ENCODE peak calls at places on chromosomes 12 and 14, in five cellular contexts. X is stomach, G is neural progenitor cell, W is A673, R is IMR-90. F is an unnamed sample.
A peak's percentile ranks its signal among the peaks of the same experiment; 100 is the strongest.

GRCh38 chr12:11731455-11731854 is 82.0 kb downstream of the ETV6 start:
- DNase-seq in W (peak; percentile 35), X (no peak), R (peak; percentile 73), G (no peak), F (no peak)

GRCh38 chr14:51398898-51399297 is 158.9 kb downstream of the TMX1 start:
- DNase-seq in X (no peak), R (peak; percentile 97), G (no peak), W (no peak), F (no peak)

GRCh38 chr14:100591453-100592371 is 4.5 kb upstream of the BEGAIN start:
- DNase-seq in G (no peak), X (no peak), R (no peak), W (no peak), F (no peak)

GRCh38 chr12:95611676-95612309 is 60.5 kb upstream of the USP44 start:
- DNase-seq in W (no peak), X (no peak), G (no peak), R (peak; percentile 74), F (no peak)

GRCh38 chr12:30823764-30824163 is 69.0 kb upstream of the CAPRIN2 start:
- DNase-seq in R (no peak), W (no peak), X (no peak), G (no peak), F (no peak)

GRCh38 chr12:92478692-92479091 is 224.1 kb upstream of the PLEKHG7 start:
- DNase-seq in X (no peak), G (no peak), R (no peak), W (no peak), F (no peak)

GRCh38 chr14:103522649-103523582 is at the start of gene CKB:
- DNase-seq in W (peak; percentile 78), X (peak; percentile 79), R (peak; percentile 45), G (peak; percentile 91), F (peak; percentile 80)

GRCh38 chr14:69034612-69035262 is 55.6 kb upstream of the ACTN1 start:
- DNase-seq in G (no peak), R (peak; percentile 57), X (no peak), W (no peak), F (no peak)

GRCh38 chr12:64666054-64666914 is 56.0 kb downstream of the RASSF3 start:
- DNase-seq in X (no peak), R (peak; percentile 54), W (no peak), G (no peak), F (no peak)

GRCh38 chr12:57216014-57216891 is at the start of gene NXPH4:
- DNase-seq in X (peak; percentile 47), R (no peak), G (peak; percentile 70), W (no peak), F (no peak)

GRCh38 chr14:87575378-87575777 is 417.6 kb downstream of the GALC start:
- DNase-seq in X (no peak), R (no peak), G (no peak), W (no peak), F (no peak)

GRCh38 chr14:64734990-64735389 is 30.8 kb downstream of the PLEKHG3 start:
- DNase-seq in G (no peak), X (no peak), R (no peak), W (no peak), F (no peak)

GRCh38 chr12:63038361-63039100 is 103.6 kb upstream of the PPM1H start:
- DNase-seq in W (no peak), G (no peak), R (no peak), X (no peak), F (no peak)

GRCh38 chr12:71900091-71900490 is 38.6 kb upstream of the TPH2 start:
- DNase-seq in G (no peak), R (peak; percentile 20), W (peak; percentile 65), X (no peak), F (no peak)

GRCh38 chr12:104177663-104178501 is 37.7 kb upstream of the TXNRD1 start:
- DNase-seq in R (peak; percentile 97), G (no peak), X (peak; percentile 38), W (peak; percentile 20), F (no peak)

GRCh38 chr12:81284137-81284536 is 206.3 kb downstream of the ACSS3 start:
- DNase-seq in R (peak; percentile 4), G (peak; percentile 1), X (no peak), W (peak; percentile 37), F (no peak)

GRCh38 chr12:109120557-109120956 is 4.2 kb downstream of the ACACB start:
- DNase-seq in X (no peak), W (no peak), R (no peak), G (no peak), F (no peak)

GRCh38 chr12:109115758-109116610 is at the start of gene ACACB:
- DNase-seq in W (no peak), R (no peak), G (peak; percentile 25), X (peak; percentile 86), F (peak; percentile 68)

GRCh38 chr12:109121346-109121880 is 5.0 kb downstream of the ACACB start:
- DNase-seq in G (no peak), X (no peak), W (no peak), R (no peak), F (no peak)

GRCh38 chr12:109116611-109116949 is 193 bp downstream of the ACACB start:
- DNase-seq in X (no peak), W (no peak), R (no peak), G (no peak), F (no peak)

DNA sequence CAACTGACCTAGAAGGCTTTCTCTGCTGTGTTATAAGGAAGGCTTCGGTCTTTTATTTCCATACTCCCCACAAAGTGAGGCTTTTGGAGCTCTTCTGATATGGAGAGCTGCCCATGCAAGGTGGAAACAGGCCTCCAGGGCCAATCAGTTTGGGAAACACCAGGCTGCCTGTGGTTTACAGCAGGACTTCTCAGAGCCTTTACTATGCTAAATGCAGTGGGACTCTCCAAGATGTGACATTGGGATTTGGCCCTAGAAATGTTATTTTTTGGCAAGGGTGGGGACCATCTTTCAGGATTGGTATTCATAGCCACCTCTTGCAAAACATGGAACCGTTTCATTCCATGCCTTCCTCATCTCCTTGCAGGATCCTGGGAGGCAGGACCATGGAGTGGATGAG is 3.7 kb downstream of the ACACB start:
- DNase-seq in G (no peak), R (no peak), W (no peak), X (no peak), F (no peak)
- H3K27ac ChIP-seq in G (no peak overlapping the region), R (no peak overlapping the region), W (no peak overlapping the region), X (peak overlapping the region; percentile 95), F (no peak overlapping the region)

GRCh38 chr14:61716956-61717355 is 21.6 kb downstream of the HIF1A start:
- DNase-seq in W (no peak), X (no peak), G (no peak), R (no peak), F (no peak)

GRCh38 chr14:61710853-61711817 is 15.8 kb downstream of the HIF1A start:
- DNase-seq in R (no peak), G (no peak), X (no peak), W (no peak), F (no peak)

GRCh38 chr14:61718039-61718438 is 22.7 kb downstream of the HIF1A start:
- DNase-seq in X (no peak), G (peak; percentile 33), R (no peak), W (no peak), F (no peak)

GRCh38 chr14:61712137-61712536 is 16.8 kb downstream of the HIF1A start:
- DNase-seq in G (no peak), W (no peak), R (no peak), X (no peak), F (no peak)

GRCh38 chr14:61713724-61714437 is 18.6 kb downstream of the HIF1A start:
- DNase-seq in X (no peak), W (no peak), G (no peak), R (no peak), F (no peak)
- H3K27ac ChIP-seq in X (peak overlapping the region; percentile 6), W (no peak overlapping the region), G (peak overlapping the region; percentile 12), R (peak overlapping the region; percentile 19), F (no peak overlapping the region)

GRCh38 chr12:3751151-3752095 is 1.5 kb downstream of the CRACR2A start:
- DNase-seq in X (no peak), W (no peak), G (no peak), R (no peak), F (no peak)
- H3K27ac ChIP-seq in X (peak overlapping the region; percentile 81), W (no peak overlapping the region), G (no peak overlapping the region), R (no peak overlapping the region), F (no peak overlapping the region)

DNA sequence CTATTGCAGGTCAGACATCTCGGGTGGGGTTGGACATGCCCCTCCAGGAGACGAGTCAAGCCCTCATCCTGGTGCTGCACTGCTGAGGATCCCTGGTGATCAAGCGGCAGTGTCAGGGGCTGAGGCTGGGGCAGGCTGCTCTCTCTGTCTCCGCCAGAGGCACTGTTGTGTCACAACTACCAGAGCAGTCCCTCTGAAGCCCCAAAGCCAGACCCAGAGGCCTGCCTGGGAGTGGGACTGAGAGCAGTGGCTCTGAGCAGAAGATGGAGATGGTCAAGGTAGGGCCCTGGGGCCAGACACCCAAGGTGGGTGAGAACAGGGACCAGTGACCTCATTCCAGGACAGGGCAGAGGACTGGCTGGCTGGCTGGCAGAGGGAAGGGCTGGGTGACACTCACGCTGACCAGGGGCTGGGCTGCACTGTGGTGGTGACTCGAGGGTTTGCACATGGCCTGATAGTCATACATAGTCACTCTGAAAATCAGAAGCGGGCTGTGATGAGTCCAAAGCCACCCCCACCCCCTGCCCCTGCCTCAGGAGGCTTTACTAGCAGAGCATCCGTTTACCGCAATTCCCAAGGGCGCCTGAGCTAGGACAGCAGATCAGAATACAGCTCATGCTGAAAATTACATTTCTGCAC is 19.6 kb upstream of the LRTM2 start:
- DNase-seq in R (peak; percentile 54), G (peak; percentile 71), W (peak; percentile 53), X (peak; percentile 52), F (no peak)
- H3K27ac ChIP-seq in R (no peak overlapping the region), G (no peak overlapping the region), W (no peak overlapping the region), X (no peak overlapping the region), F (no peak overlapping the region)

GRCh38 chr14:33932526-33933292 is 18.2 kb downstream of the EGLN3 start:
- DNase-seq in W (peak; percentile 57), G (peak; percentile 87), R (no peak), X (no peak), F (no peak)
- H3K27ac ChIP-seq in W (no peak overlapping the region), G (peak overlapping the region; percentile 95), R (no peak overlapping the region), X (no peak overlapping the region), F (no peak overlapping the region)

F was measured in substantia nigra.